ENCODE peak calls at places on chromosomes 11 and 22, in eight cellular contexts. G is neural progenitor cell; T is NCI-H1092 treated with DMSO at 0.1 percent for 48 hours; Z is ELR; V is NB4; B is CD8-positive, alpha-beta T cell; L is nephron progenitor cell; N is cardiac fibroblast. D is an unnamed sample.

GRCh38 chr11:74321487-74322188 is 10.2 kb upstream of the P4HA3 start:
- DNase-seq in Z (peak), B (no peak), G (peak), V (peak), T (peak), L (peak), N (peak), D (peak)

GRCh38 chr11:3231851-3232744 is at the start of gene MRGPRE:
- DNase-seq in N (peak), T (peak), L (no peak), Z (no peak), G (no peak), B (no peak), V (no peak), D (peak)

GRCh38 chr11:65224939-65225283 is 36.9 kb upstream of the POLA2 start:
- DNase-seq in Z (peak), L (no peak), V (peak), B (no peak), G (peak), T (no peak), N (peak), D (peak)

GRCh38 chr11:119100246-119100959 is 1.2 kb downstream of the DPAGT1 start:
- DNase-seq in G (peak), Z (peak), B (no peak), L (no peak), V (peak), T (peak), N (peak), D (peak)

GRCh38 chr22:20436309-20437252 is 1.0 kb downstream of the SCARF2 start:
- DNase-seq in Z (peak), T (no peak), G (peak), N (peak), L (peak), V (no peak), B (peak), D (no peak)

GRCh38 chr22:36862251-36863242 is 1.7 kb downstream of the NCF4 start:
- DNase-seq in Z (no peak), B (no peak), G (no peak), N (no peak), V (peak), L (no peak), T (no peak), D (no peak)

GRCh38 chr11:131661137-131661536 is 290.7 kb downstream of the NTM start:
- DNase-seq in G (no peak), L (no peak), N (no peak), V (no peak), B (no peak), T (no peak), Z (peak), D (no peak)

GRCh38 chr11:17353228-17354021 is 1.8 kb downstream of the NCR3LG1 start:
- DNase-seq in B (peak), G (peak), L (peak), Z (peak), N (peak), T (peak), V (peak), D (peak)

GRCh38 chr11:68303982-68304780 is 8.2 kb upstream of the LRP5 start:
- DNase-seq in N (no peak), G (no peak), Z (no peak), L (no peak), V (no peak), T (no peak), B (no peak), D (no peak)

GRCh38 chr22:32698926-32699619 is 102.4 kb upstream of the TIMP3 start:
- DNase-seq in Z (no peak), G (no peak), T (no peak), N (no peak), V (no peak), B (no peak), L (no peak), D (no peak)

GRCh38 chr11:78156081-78156844 is 16.8 kb upstream of the ALG8 start:
- DNase-seq in L (no peak), G (no peak), V (no peak), N (no peak), Z (no peak), B (no peak), T (no peak), D (no peak)

GRCh38 chr11:14774738-14775137 is 117.3 kb downstream of the CYP2R1 start:
- DNase-seq in B (no peak), T (no peak), L (no peak), G (no peak), V (no peak), N (peak), Z (no peak), D (no peak)

GRCh38 chr22:23218867-23219251 is 38.5 kb downstream of the BCR start:
- DNase-seq in Z (no peak), T (peak), B (no peak), G (peak), N (no peak), V (peak), L (peak), D (peak)

GRCh38 chr11:126378763-126379162 is 23.3 kb downstream of the ST3GAL4 start:
- DNase-seq in V (no peak), Z (no peak), L (no peak), N (peak), T (peak), G (no peak), B (no peak), D (peak)

GRCh38 chr11:2742611-2743426 is 43.0 kb upstream of the KCNQ1OT1 start:
- DNase-seq in N (no peak), V (no peak), G (no peak), Z (no peak), B (no peak), L (peak), T (no peak), D (no peak)

D was measured in lung microvascular endothelial cell.